ENCODE peak calls at places on chromosome 19, in eight cellular contexts. R is endodermal cell, T is PC-3, L is H9, M is H1, S is colonic mucosa, E is mesendoderm, V is neuronal stem cell. D is an unnamed sample.

GRCh38 chr19:21422244-21422643 is 25.3 kb downstream of the ZNF493 start:
- DNase-seq in E (no peak), S (no peak), V (no peak), L (no peak), T (no peak), R (no peak), M (no peak), D (no peak)

GRCh38 chr19:610071-610800 is 20.6 kb downstream of the HCN2 start:
- DNase-seq in T (no peak), R (no peak), M (no peak), L (no peak), E (no peak), V (no peak), S (no peak), D (no peak)

GRCh38 chr19:1811942-1812425 is at the start of gene ATP8B3:
- DNase-seq in R (no peak), L (no peak), E (no peak), T (no peak), V (no peak), S (no peak), M (no peak), D (peak)

GRCh38 chr19:1780272-1780957 is 27.1 kb downstream of the ONECUT3 start:
- DNase-seq in T (peak), L (no peak), R (no peak), E (peak), S (no peak), V (no peak), M (no peak), D (no peak)

GRCh38 chr19:55553217-55554182 is 8.2 kb upstream of the SBK3 start:
- DNase-seq in R (no peak), L (no peak), M (no peak), S (no peak), E (peak), T (peak), V (no peak), D (no peak)

GRCh38 chr19:18364826-18365528 is 21.0 kb upstream of the GDF15 start:
- DNase-seq in L (no peak), E (peak), T (peak), V (no peak), S (peak), M (no peak), R (no peak), D (peak)

GRCh38 chr19:6737873-6738725 is 719 bp upstream of the GPR108 start:
- DNase-seq in M (no peak), R (no peak), V (peak), T (peak), E (no peak), L (peak), S (peak), D (no peak)

GRCh38 chr19:38308926-38309614 is 5.0 kb downstream of the C19orf33 start:
- DNase-seq in T (no peak), R (no peak), E (no peak), L (no peak), S (no peak), V (no peak), M (no peak), D (no peak)

GRCh38 chr19:17682273-17682672 is 5.9 kb downstream of the UNC13A start:
- DNase-seq in L (no peak), R (no peak), S (no peak), M (no peak), V (no peak), E (no peak), T (no peak), D (no peak)

GRCh38 chr19:47419037-47419783 is at the start of gene MEIS3:
- DNase-seq in E (peak), R (peak), S (no peak), L (no peak), V (no peak), T (no peak), M (no peak), D (no peak)

GRCh38 chr19:35299523-35300339 is 7.8 kb downstream of the MAG start:
- DNase-seq in V (no peak), E (peak), R (peak), L (peak), T (no peak), S (no peak), M (no peak), D (no peak)

GRCh38 chr19:40461669-40462221 is 3.8 kb downstream of the BLVRB start:
- DNase-seq in S (no peak), M (no peak), T (no peak), E (no peak), R (no peak), L (no peak), V (no peak), D (no peak)

GRCh38 chr19:3227054-3227626 is 2.7 kb downstream of the CELF5 start:
- DNase-seq in S (no peak), T (no peak), M (no peak), V (no peak), E (no peak), L (no peak), R (no peak), D (no peak)

GRCh38 chr19:10009269-10009665 is 1.0 kb downstream of the COL5A3 start:
- DNase-seq in L (peak), M (no peak), S (peak), T (peak), R (peak), V (peak), E (peak), D (no peak)

GRCh38 chr19:46990998-46991676 is 28.5 kb upstream of the NPAS1 start:
- DNase-seq in L (peak), T (peak), S (peak), E (peak), R (peak), M (peak), V (peak), D (no peak)

DNA sequence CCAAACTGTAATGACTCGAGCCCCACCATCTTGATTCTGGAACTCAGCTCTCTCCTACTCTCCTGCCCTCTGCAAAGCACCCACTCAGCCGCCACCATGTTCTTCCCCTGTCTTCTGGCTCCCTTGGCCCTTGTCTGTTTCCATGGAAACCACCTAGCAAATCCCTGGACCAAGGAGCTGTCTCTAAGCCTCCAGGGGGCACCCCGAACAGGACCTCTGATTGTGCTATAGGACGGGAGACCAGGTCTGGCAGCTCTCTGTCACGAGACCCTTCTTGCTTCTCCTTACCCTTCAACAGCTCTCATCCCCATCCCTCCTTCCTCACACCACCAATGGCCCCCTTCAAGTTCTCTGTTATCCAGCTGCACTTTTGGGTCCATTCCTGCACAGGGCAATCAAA is 277.7 kb upstream of the ZNF507 start:
- DNase-seq in V (peak), S (no peak), M (peak), R (peak), E (peak), T (no peak), L (peak), D (no peak)
- H3K9ac ChIP-seq in V (no peak), S (no peak), M (no peak), R (no peak), E (no peak), T (no peak), L (no peak), D (no peak)

GRCh38 chr19:30864460-30865215 is 484.6 kb downstream of the TSHZ3 start:
- DNase-seq in S (no peak), L (peak), R (peak), E (no peak), M (no peak), V (no peak), T (no peak), D (no peak)
- H3K9ac ChIP-seq in S (no peak), L (no peak), R (no peak), E (no peak), M (no peak), V (peak), T (no peak), D (no peak)

GRCh38 chr19:48806818-48807589 is 3.8 kb downstream of the BCAT2 start:
- DNase-seq in M (no peak), V (peak), T (peak), R (peak), S (peak), E (peak), L (peak), D (no peak)

GRCh38 chr19:48807590-48808308 is 3.1 kb downstream of the BCAT2 start:
- DNase-seq in M (no peak), V (no peak), L (peak), R (peak), T (no peak), E (no peak), S (peak), D (no peak)

GRCh38 chr19:48806518-48806817 is 4.4 kb downstream of the BCAT2 start:
- DNase-seq in T (no peak), E (peak), M (no peak), V (no peak), S (peak), L (peak), R (peak), D (no peak)

GRCh38 chr19:48804496-48804895 is 6.3 kb downstream of the BCAT2 start:
- DNase-seq in R (no peak), S (no peak), E (no peak), V (no peak), L (no peak), M (no peak), T (no peak), D (no peak)

GRCh38 chr19:48805452-48805851 is 5.4 kb downstream of the BCAT2 start:
- DNase-seq in V (no peak), E (no peak), M (no peak), L (no peak), T (no peak), R (no peak), S (no peak), D (no peak)
- H3K9ac ChIP-seq in V (no peak), E (no peak), M (no peak), L (no peak), T (no peak), R (no peak), S (no peak), D (no peak)

GRCh38 chr19:14476307-14476662 is 1.1 kb upstream of the PTGER1 start:
- DNase-seq in R (no peak), L (no peak), M (no peak), V (no peak), E (no peak), T (no peak), S (no peak), D (no peak)

GRCh38 chr19:14475251-14476073 is at the start of gene PTGER1:
- DNase-seq in S (peak), E (peak), T (peak), L (peak), V (no peak), M (no peak), R (peak), D (no peak)

GRCh38 chr19:14473915-14474578 is 1.1 kb downstream of the PTGER1 start:
- DNase-seq in E (no peak), L (no peak), T (peak), V (no peak), S (peak), M (no peak), R (no peak), D (no peak)

GRCh38 chr19:14473073-14473790 is 1.9 kb downstream of the PTGER1 start:
- DNase-seq in S (no peak), R (no peak), V (no peak), M (no peak), L (peak), T (no peak), E (no peak), D (no peak)

DNA sequence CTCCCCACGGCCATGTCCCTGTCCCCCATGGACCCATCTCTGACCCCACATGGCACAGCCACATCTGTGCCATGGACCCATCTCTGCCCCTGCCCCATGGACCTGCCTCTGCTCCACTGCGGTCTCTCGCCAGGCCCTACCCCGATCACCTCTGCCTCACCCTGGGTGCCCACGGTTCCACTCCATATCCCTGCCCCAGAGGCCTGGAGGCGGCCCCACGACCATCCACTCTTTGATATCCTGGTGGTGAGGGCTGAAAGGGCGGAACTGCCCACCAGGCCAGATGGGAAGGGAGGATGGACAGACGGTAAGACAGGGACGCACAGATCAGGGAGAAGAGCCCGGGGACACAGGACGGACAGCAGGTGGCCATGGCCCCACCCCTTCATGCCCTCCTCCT is 327 bp downstream of the PTGER1 start:
- DNase-seq in M (no peak), R (no peak), S (no peak), E (no peak), V (no peak), T (no peak), L (no peak), D (no peak)
- H3K9ac ChIP-seq in M (no peak), R (no peak), S (no peak), E (peak), V (peak), T (no peak), L (no peak), D (no peak)

GRCh38 chr19:4555657-4556561 is 3.6 kb downstream of the SEMA6B start:
- DNase-seq in L (peak), M (no peak), E (peak), R (peak), T (peak), S (peak), V (no peak), D (no peak)

GRCh38 chr19:4553092-4553695 is 6.3 kb downstream of the SEMA6B start:
- DNase-seq in R (no peak), L (no peak), M (no peak), S (no peak), E (no peak), T (no peak), V (no peak), D (no peak)

GRCh38 chr19:4554717-4555116 is 4.8 kb downstream of the SEMA6B start:
- DNase-seq in L (no peak), S (no peak), M (no peak), R (no peak), V (no peak), E (no peak), T (no peak), D (no peak)

GRCh38 chr19:4552546-4552819 is 7.0 kb downstream of the SEMA6B start:
- DNase-seq in L (no peak), E (no peak), T (no peak), M (no peak), V (no peak), R (no peak), S (no peak), D (no peak)

GRCh38 chr19:4553775-4554174 is 5.7 kb downstream of the SEMA6B start:
- DNase-seq in L (no peak), E (no peak), S (no peak), V (no peak), M (no peak), T (no peak), R (no peak), D (no peak)
- H3K9ac ChIP-seq in L (no peak), E (no peak), S (no peak), V (peak), M (no peak), T (no peak), R (no peak), D (no peak)

DNA sequence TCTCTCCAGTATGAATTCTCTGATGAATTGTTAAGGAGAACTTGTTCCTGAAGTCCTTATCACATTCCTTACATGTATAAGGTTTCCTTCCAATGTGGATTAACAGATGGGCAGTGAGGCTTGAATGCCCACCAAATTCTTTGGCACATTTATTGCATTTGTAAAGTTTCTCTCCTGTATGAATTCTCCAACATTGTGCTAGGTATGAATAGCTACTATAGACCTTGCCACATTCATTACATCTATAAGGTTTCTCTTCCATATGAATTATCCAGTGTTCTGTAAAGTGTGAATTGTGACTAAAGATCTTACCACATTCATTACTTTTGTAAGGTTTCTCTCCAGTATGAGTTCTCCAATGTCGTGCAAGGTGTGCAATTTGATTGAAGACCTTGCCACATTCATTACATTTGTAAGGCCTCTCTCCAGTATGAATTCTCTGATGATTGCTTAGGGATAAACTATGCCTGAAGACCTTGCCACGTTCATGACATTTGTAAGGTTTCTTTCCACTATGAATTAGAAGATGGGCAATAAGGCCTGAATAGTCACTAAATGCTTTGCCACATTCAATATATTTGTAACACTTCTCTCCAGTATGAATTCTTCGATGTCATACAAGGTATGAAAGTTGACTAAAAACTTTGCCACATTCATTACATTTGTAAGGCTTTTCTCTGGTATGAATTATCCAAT is 20.4 kb downstream of the ZNF578 start:
- DNase-seq in R (no peak), S (no peak), L (no peak), V (no peak), E (no peak), T (peak), M (no peak), D (no peak)
- H3K9ac ChIP-seq in R (no peak), S (no peak), L (no peak), V (no peak), E (no peak), T (no peak), M (no peak), D (no peak)

GRCh38 chr19:33385956-33386355 is 12.4 kb downstream of the CEBPG start:
- DNase-seq in T (no peak), S (no peak), L (no peak), E (no peak), M (no peak), V (no peak), R (no peak), D (no peak)

GRCh38 chr19:33386361-33386858 is 12.9 kb downstream of the CEBPG start:
- DNase-seq in T (no peak), R (no peak), M (no peak), L (no peak), E (no peak), V (no peak), S (no peak), D (no peak)

GRCh38 chr19:33382006-33382405 is 8.5 kb downstream of the CEBPG start:
- DNase-seq in E (no peak), R (no peak), V (no peak), M (no peak), S (no peak), T (no peak), L (no peak), D (no peak)

GRCh38 chr19:33384983-33385382 is 11.5 kb downstream of the CEBPG start:
- DNase-seq in L (no peak), M (no peak), R (no peak), S (no peak), V (no peak), E (no peak), T (no peak), D (no peak)

GRCh38 chr19:33383722-33384292 is 10.3 kb downstream of the CEBPG start:
- DNase-seq in V (no peak), T (no peak), M (no peak), E (no peak), S (no peak), R (no peak), L (no peak), D (no peak)
- H3K9ac ChIP-seq in V (no peak), T (no peak), M (no peak), E (no peak), S (no peak), R (no peak), L (no peak), D (no peak)

D was measured in keratinocyte.